ENCODE peak calls at places on chromosomes 3 and 15, in seven cellular contexts. One of them, this sample, is unnamed.

GRCh38 chr3:50202353-50203112 is 2.5 kb upstream of the SLC38A3 start:
- DNase-seq in sigmoid colon: no peak
- DNase-seq in tibial nerve: no peak
- DNase-seq in H1: no peak
- DNase-seq in A549: no peak
- DNase-seq in K562: no peak
- DNase-seq in transverse colon: no peak
- DNase-seq in this sample: no peak

GRCh38 chr3:69282191-69282590 is 103.7 kb downstream of the FRMD4B start:
- DNase-seq in sigmoid colon: no peak
- DNase-seq in tibial nerve: no peak
- DNase-seq in H1: no peak
- DNase-seq in A549: no peak
- DNase-seq in K562: no peak
- DNase-seq in transverse colon: no peak
- DNase-seq in this sample: no peak

GRCh38 chr3:190291994-190292584 is 30.2 kb downstream of the CLDN1 start:
- DNase-seq in sigmoid colon: no peak
- DNase-seq in tibial nerve: no peak
- DNase-seq in H1: no peak
- DNase-seq in A549: no peak
- DNase-seq in K562: no peak
- DNase-seq in transverse colon: no peak
- DNase-seq in this sample: no peak

GRCh38 chr3:138113309-138113708 is 2.1 kb downstream of the DZIP1L start:
- DNase-seq in sigmoid colon: no peak
- DNase-seq in tibial nerve: no peak
- DNase-seq in H1: no peak
- DNase-seq in A549: peak; percentile 23
- DNase-seq in K562: no peak
- DNase-seq in transverse colon: no peak
- DNase-seq in this sample: no peak

GRCh38 chr3:115660646-115661442 is 37.5 kb downstream of the GAP43 start:
- DNase-seq in sigmoid colon: no peak
- DNase-seq in tibial nerve: no peak
- DNase-seq in H1: no peak
- DNase-seq in A549: no peak
- DNase-seq in K562: no peak
- DNase-seq in transverse colon: no peak
- DNase-seq in this sample: no peak

GRCh38 chr3:168021737-168022450 is 73.8 kb downstream of the GOLIM4 start:
- DNase-seq in sigmoid colon: no peak
- DNase-seq in tibial nerve: no peak
- DNase-seq in H1: no peak
- DNase-seq in A549: no peak
- DNase-seq in K562: no peak
- DNase-seq in transverse colon: no peak
- DNase-seq in this sample: no peak

GRCh38 chr3:123272547-123272946 is 70.8 kb downstream of the SEC22A start:
- DNase-seq in sigmoid colon: no peak
- DNase-seq in tibial nerve: no peak
- DNase-seq in H1: no peak
- DNase-seq in A549: peak; percentile 69
- DNase-seq in K562: peak; percentile 1
- DNase-seq in transverse colon: no peak
- DNase-seq in this sample: no peak

GRCh38 chr3:7290062-7290825 is 429.3 kb downstream of the GRM7 start:
- DNase-seq in sigmoid colon: no peak
- DNase-seq in tibial nerve: no peak
- DNase-seq in H1: no peak
- DNase-seq in A549: no peak
- DNase-seq in K562: no peak
- DNase-seq in transverse colon: no peak
- DNase-seq in this sample: no peak

GRCh38 chr15:80550219-80550909 is 144.7 kb upstream of the ABHD17C start:
- DNase-seq in sigmoid colon: no peak
- DNase-seq in tibial nerve: no peak
- DNase-seq in H1: no peak
- DNase-seq in A549: peak; percentile 32
- DNase-seq in K562: no peak
- DNase-seq in transverse colon: no peak
- DNase-seq in this sample: no peak

GRCh38 chr15:39283531-39283930 is 297.3 kb upstream of the THBS1 start:
- DNase-seq in sigmoid colon: no peak
- DNase-seq in tibial nerve: no peak
- DNase-seq in H1: no peak
- DNase-seq in A549: no peak
- DNase-seq in K562: no peak
- DNase-seq in transverse colon: no peak
- DNase-seq in this sample: no peak

GRCh38 chr15:39466428-39466827 is 114.5 kb upstream of the THBS1 start:
- DNase-seq in sigmoid colon: peak; percentile 84
- DNase-seq in tibial nerve: no peak
- DNase-seq in H1: no peak
- DNase-seq in A549: no peak
- DNase-seq in K562: peak; percentile 40
- DNase-seq in transverse colon: peak; percentile 21
- DNase-seq in this sample: peak; percentile 72

GRCh38 chr3:35383719-35384555 is 255.4 kb upstream of the ARPP21 start:
- DNase-seq in sigmoid colon: no peak
- DNase-seq in tibial nerve: no peak
- DNase-seq in H1: no peak
- DNase-seq in A549: peak; percentile 27
- DNase-seq in K562: no peak
- DNase-seq in transverse colon: no peak
- DNase-seq in this sample: no peak

GRCh38 chr3:10725067-10725466 is 91.0 kb upstream of the SLC6A11 start:
- DNase-seq in sigmoid colon: no peak
- DNase-seq in tibial nerve: no peak
- DNase-seq in H1: no peak
- DNase-seq in A549: no peak
- DNase-seq in K562: no peak
- DNase-seq in transverse colon: no peak
- DNase-seq in this sample: no peak

GRCh38 chr3:105827959-105828358 is 40.9 kb downstream of the CBLB start:
- DNase-seq in sigmoid colon: peak; percentile 63
- DNase-seq in tibial nerve: no peak
- DNase-seq in H1: peak; percentile 23
- DNase-seq in A549: peak; percentile 84
- DNase-seq in K562: peak; percentile 11
- DNase-seq in transverse colon: peak; percentile 26
- DNase-seq in this sample: no peak

GRCh38 chr3:16399473-16399872 is 114.0 kb downstream of the RFTN1 start:
- DNase-seq in sigmoid colon: no peak
- DNase-seq in tibial nerve: peak; percentile 38
- DNase-seq in H1: no peak
- DNase-seq in A549: peak; percentile 19
- DNase-seq in K562: no peak
- DNase-seq in transverse colon: no peak
- DNase-seq in this sample: peak; percentile 80

GRCh38 chr3:188925376-188925775 is 246.4 kb upstream of the TPRG1 start:
- DNase-seq in sigmoid colon: no peak
- DNase-seq in tibial nerve: no peak
- DNase-seq in H1: no peak
- DNase-seq in A549: no peak
- DNase-seq in K562: no peak
- DNase-seq in transverse colon: no peak
- DNase-seq in this sample: no peak

GRCh38 chr15:76195506-76196285 is 115.6 kb downstream of the ETFA start:
- DNase-seq in sigmoid colon: no peak
- DNase-seq in tibial nerve: no peak
- DNase-seq in H1: no peak
- DNase-seq in A549: no peak
- DNase-seq in K562: no peak
- DNase-seq in transverse colon: no peak
- DNase-seq in this sample: no peak

GRCh38 chr3:103083848-103084631 is 649.2 kb downstream of the ZPLD1 start:
- DNase-seq in sigmoid colon: no peak
- DNase-seq in tibial nerve: no peak
- DNase-seq in H1: no peak
- DNase-seq in A549: no peak
- DNase-seq in K562: no peak
- DNase-seq in transverse colon: no peak
- DNase-seq in this sample: no peak

GRCh38 chr3:52028572-52028971 is 27.8 kb downstream of the DUSP7 start:
- DNase-seq in sigmoid colon: no peak
- DNase-seq in tibial nerve: no peak
- DNase-seq in H1: no peak
- DNase-seq in A549: no peak
- DNase-seq in K562: no peak
- DNase-seq in transverse colon: no peak
- DNase-seq in this sample: no peak

GRCh38 chr3:74897006-74897405 is 282.5 kb upstream of the CNTN3 start:
- DNase-seq in sigmoid colon: no peak
- DNase-seq in tibial nerve: no peak
- DNase-seq in H1: no peak
- DNase-seq in A549: peak; percentile 5
- DNase-seq in K562: no peak
- DNase-seq in transverse colon: no peak
- DNase-seq in this sample: no peak

GRCh38 chr15:24823473-24823872 is 131.3 kb upstream of the SNRPN start:
- DNase-seq in sigmoid colon: no peak
- DNase-seq in tibial nerve: no peak
- DNase-seq in H1: peak; percentile 98
- DNase-seq in A549: no peak
- DNase-seq in K562: peak; percentile 8
- DNase-seq in transverse colon: no peak
- DNase-seq in this sample: no peak

GRCh38 chr3:192884831-192885356 is 32.8 kb downstream of the MB21D2 start:
- DNase-seq in sigmoid colon: no peak
- DNase-seq in tibial nerve: no peak
- DNase-seq in H1: no peak
- DNase-seq in A549: no peak
- DNase-seq in K562: no peak
- DNase-seq in transverse colon: no peak
- DNase-seq in this sample: no peak

GRCh38 chr3:114380233-114380645 is 86.4 kb downstream of the TIGIT start:
- DNase-seq in sigmoid colon: peak; percentile 87
- DNase-seq in tibial nerve: peak; percentile 69
- DNase-seq in H1: no peak
- DNase-seq in A549: peak; percentile 6
- DNase-seq in K562: no peak
- DNase-seq in transverse colon: peak; percentile 29
- DNase-seq in this sample: peak; percentile 86

GRCh38 chr3:172561894-172562664 is 38.8 kb upstream of the TNFSF10 start:
- DNase-seq in sigmoid colon: no peak
- DNase-seq in tibial nerve: no peak
- DNase-seq in H1: no peak
- DNase-seq in A549: peak; percentile 16
- DNase-seq in K562: no peak
- DNase-seq in transverse colon: peak; percentile 54
- DNase-seq in this sample: no peak

GRCh38 chr3:172560026-172560425 is 36.8 kb upstream of the TNFSF10 start:
- DNase-seq in sigmoid colon: no peak
- DNase-seq in tibial nerve: no peak
- DNase-seq in H1: no peak
- DNase-seq in A549: no peak
- DNase-seq in K562: no peak
- DNase-seq in transverse colon: no peak
- DNase-seq in this sample: no peak

GRCh38 chr3:172562881-172563835 is 39.9 kb upstream of the TNFSF10 start:
- DNase-seq in sigmoid colon: peak; percentile 74
- DNase-seq in tibial nerve: peak; percentile 65
- DNase-seq in H1: no peak
- DNase-seq in A549: peak; percentile 67
- DNase-seq in K562: no peak
- DNase-seq in transverse colon: no peak
- DNase-seq in this sample: no peak

GRCh38 chr3:172568713-172569112 is 45.5 kb upstream of the TNFSF10 start:
- DNase-seq in sigmoid colon: no peak
- DNase-seq in tibial nerve: no peak
- DNase-seq in H1: no peak
- DNase-seq in A549: no peak
- DNase-seq in K562: no peak
- DNase-seq in transverse colon: no peak
- DNase-seq in this sample: no peak

DNA sequence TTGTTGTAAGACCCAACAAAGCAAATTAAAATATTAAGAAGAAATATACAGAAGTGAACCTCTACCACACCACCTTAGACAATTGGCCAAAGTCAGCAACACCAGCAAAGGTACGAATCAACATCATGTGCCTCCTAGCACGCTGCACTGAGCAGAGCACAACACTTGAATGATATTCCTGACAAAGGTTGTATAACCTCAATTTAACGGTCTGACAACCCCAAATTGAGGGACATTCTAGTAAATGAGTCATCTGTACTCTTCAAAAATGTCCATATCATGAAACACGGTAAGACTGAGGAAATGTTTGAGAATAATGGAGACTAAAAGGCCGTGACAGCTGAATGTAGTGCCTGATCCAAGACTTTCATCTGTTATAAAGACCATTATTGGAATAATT is 41.3 kb upstream of the TNFSF10 start:
- DNase-seq in sigmoid colon: no peak
- DNase-seq in tibial nerve: no peak
- DNase-seq in H1: no peak
- DNase-seq in A549: no peak
- DNase-seq in K562: no peak
- DNase-seq in transverse colon: no peak
- DNase-seq in this sample: no peak
- TF ChIP-seq EP300 in sigmoid colon: no peak
- TF ChIP-seq EP300 in tibial nerve: no peak
- TF ChIP-seq EP300 in H1: no peak
- TF ChIP-seq EP300 in A549: no peak
- TF ChIP-seq EP300 in K562: no peak
- TF ChIP-seq EP300 in transverse colon: no peak
- TF ChIP-seq EP300 in this sample: no peak

GRCh38 chr15:28255965-28256364 is 66.0 kb downstream of the HERC2 start:
- DNase-seq in sigmoid colon: no peak
- DNase-seq in tibial nerve: no peak
- DNase-seq in H1: no peak
- DNase-seq in A549: no peak
- DNase-seq in K562: no peak
- DNase-seq in transverse colon: no peak
- DNase-seq in this sample: no peak
- TF ChIP-seq EP300 in sigmoid colon: no peak
- TF ChIP-seq EP300 in tibial nerve: no peak
- TF ChIP-seq EP300 in H1: no peak
- TF ChIP-seq EP300 in A549: no peak
- TF ChIP-seq EP300 in K562: no peak
- TF ChIP-seq EP300 in transverse colon: no peak
- TF ChIP-seq EP300 in this sample: no peak

DNA sequence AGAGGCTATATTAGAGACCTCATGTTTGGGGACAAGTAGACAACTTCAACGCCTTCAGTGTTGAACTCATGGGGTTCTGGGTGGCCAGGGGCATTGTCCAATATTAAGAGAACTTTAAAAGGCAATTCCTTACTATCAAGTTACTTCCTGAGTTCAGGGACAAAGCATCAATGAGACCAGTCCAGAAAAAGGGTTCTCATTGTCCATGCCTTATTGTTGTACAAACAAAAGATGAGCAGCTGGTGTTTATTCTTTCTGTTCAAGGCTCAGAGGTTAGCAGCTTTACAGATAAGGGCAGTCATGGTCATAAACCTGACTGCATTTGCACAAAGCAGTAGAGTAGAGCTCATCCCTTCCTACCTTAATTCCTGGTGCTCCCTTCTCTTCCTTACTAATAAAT is 18.5 kb upstream of the PDHB start:
- DNase-seq in sigmoid colon: no peak
- DNase-seq in tibial nerve: no peak
- DNase-seq in H1: no peak
- DNase-seq in A549: no peak
- DNase-seq in K562: no peak
- DNase-seq in transverse colon: no peak
- DNase-seq in this sample: no peak
- TF ChIP-seq EP300 in sigmoid colon: no peak
- TF ChIP-seq EP300 in tibial nerve: no peak
- TF ChIP-seq EP300 in H1: no peak
- TF ChIP-seq EP300 in A549: no peak
- TF ChIP-seq EP300 in K562: no peak
- TF ChIP-seq EP300 in transverse colon: no peak
- TF ChIP-seq EP300 in this sample: no peak

GRCh38 chr3:45368382-45368781 is 20.0 kb upstream of the LARS2 start:
- DNase-seq in sigmoid colon: no peak
- DNase-seq in tibial nerve: no peak
- DNase-seq in H1: no peak
- DNase-seq in A549: no peak
- DNase-seq in K562: no peak
- DNase-seq in transverse colon: peak; percentile 35
- DNase-seq in this sample: no peak
- TF ChIP-seq EP300 in sigmoid colon: no peak
- TF ChIP-seq EP300 in tibial nerve: no peak
- TF ChIP-seq EP300 in H1: no peak
- TF ChIP-seq EP300 in A549: no peak
- TF ChIP-seq EP300 in K562: no peak
- TF ChIP-seq EP300 in transverse colon: no peak
- TF ChIP-seq EP300 in this sample: no peak